ENCODE peak calls at places on chromosomes 3 and 15, in six cellular contexts. One of them, this sample, is unnamed.

GRCh38 chr3:141949972-141950371 is 73.5 kb downstream of the ATP1B3 start:
- ATAC-seq in K562: peak
- ATAC-seq in A549: no peak
- ATAC-seq in upper lobe of left lung: no peak
- ATAC-seq in HepG2: peak
- ATAC-seq in GM12878: no peak
- ATAC-seq in this sample: no peak

GRCh38 chr3:31300802-31301443 is 231.8 kb upstream of the STT3B start:
- ATAC-seq in GM12878: no peak
- ATAC-seq in HepG2: no peak
- ATAC-seq in A549: no peak
- ATAC-seq in upper lobe of left lung: no peak
- ATAC-seq in K562: no peak
- ATAC-seq in this sample: no peak

GRCh38 chr15:63018639-63019038 is 23.9 kb upstream of the TPM1 start:
- ATAC-seq in upper lobe of left lung: no peak
- ATAC-seq in GM12878: no peak
- ATAC-seq in K562: no peak
- ATAC-seq in HepG2: no peak
- ATAC-seq in A549: no peak
- ATAC-seq in this sample: no peak

GRCh38 chr3:55030938-55031337 is 103.1 kb upstream of the LRTM1 start:
- ATAC-seq in HepG2: no peak
- ATAC-seq in upper lobe of left lung: no peak
- ATAC-seq in K562: no peak
- ATAC-seq in A549: no peak
- ATAC-seq in GM12878: no peak
- ATAC-seq in this sample: no peak

GRCh38 chr3:171155122-171155700 is 128.7 kb upstream of the SLC2A2 start:
- ATAC-seq in A549: no peak
- ATAC-seq in HepG2: no peak
- ATAC-seq in K562: no peak
- ATAC-seq in upper lobe of left lung: no peak
- ATAC-seq in GM12878: no peak
- ATAC-seq in this sample: no peak

GRCh38 chr15:26773485-26773877 is 615 bp upstream of the GABRB3 start:
- ATAC-seq in K562: no peak
- ATAC-seq in upper lobe of left lung: no peak
- ATAC-seq in GM12878: no peak
- ATAC-seq in A549: peak
- ATAC-seq in HepG2: peak
- ATAC-seq in this sample: peak

GRCh38 chr3:129919357-129919756 is 25.8 kb upstream of the TMCC1 start:
- ATAC-seq in GM12878: no peak
- ATAC-seq in HepG2: no peak
- ATAC-seq in upper lobe of left lung: no peak
- ATAC-seq in K562: no peak
- ATAC-seq in A549: no peak
- ATAC-seq in this sample: no peak

GRCh38 chr15:63582179-63582578 is 15.0 kb upstream of the FBXL22 start:
- ATAC-seq in A549: no peak
- ATAC-seq in GM12878: peak
- ATAC-seq in K562: no peak
- ATAC-seq in upper lobe of left lung: no peak
- ATAC-seq in HepG2: no peak
- ATAC-seq in this sample: no peak

GRCh38 chr15:78007965-78008886 is 69.3 kb downstream of the TBC1D2B start:
- ATAC-seq in GM12878: no peak
- ATAC-seq in A549: peak
- ATAC-seq in K562: no peak
- ATAC-seq in upper lobe of left lung: peak
- ATAC-seq in HepG2: no peak
- ATAC-seq in this sample: peak

GRCh38 chr3:194784341-194784740 is 98.7 kb downstream of the FAM43A start:
- ATAC-seq in A549: no peak
- ATAC-seq in upper lobe of left lung: no peak
- ATAC-seq in GM12878: no peak
- ATAC-seq in HepG2: no peak
- ATAC-seq in K562: no peak
- ATAC-seq in this sample: no peak

DNA sequence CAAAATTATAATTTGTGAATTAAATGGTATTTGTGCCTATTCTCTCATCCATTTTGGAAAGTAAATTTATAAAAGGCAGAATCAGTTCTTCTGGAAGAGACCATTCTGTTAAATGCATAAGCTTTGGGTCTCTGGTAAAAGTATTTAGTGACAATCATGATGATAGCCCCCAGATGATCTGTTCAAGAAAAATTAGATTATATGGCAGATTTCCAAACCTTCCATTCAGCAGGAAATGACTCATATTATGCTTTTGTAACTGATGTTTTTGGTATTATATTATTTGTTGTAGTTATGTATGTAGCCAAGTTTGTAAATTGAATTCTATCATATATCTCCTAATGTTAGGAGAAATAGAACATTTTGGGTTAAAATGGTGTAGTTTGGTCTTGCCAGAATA is 340.8 kb upstream of the DPH6 start:
- ATAC-seq in A549: no peak
- ATAC-seq in GM12878: no peak
- ATAC-seq in HepG2: no peak
- ATAC-seq in upper lobe of left lung: no peak
- ATAC-seq in K562: no peak
- ATAC-seq in this sample: no peak
- TF ChIP-seq EP300 in A549: no peak
- TF ChIP-seq EP300 in GM12878: no peak
- TF ChIP-seq EP300 in HepG2: no peak
- TF ChIP-seq EP300 in upper lobe of left lung: no peak
- TF ChIP-seq EP300 in K562: no peak
- TF ChIP-seq EP300 in this sample: no peak

GRCh38 chr3:11602886-11603285 is 40.8 kb downstream of the VGLL4 start:
- ATAC-seq in HepG2: no peak
- ATAC-seq in GM12878: peak
- ATAC-seq in upper lobe of left lung: no peak
- ATAC-seq in K562: no peak
- ATAC-seq in A549: no peak
- ATAC-seq in this sample: no peak

GRCh38 chr3:11602441-11602840 is 41.3 kb downstream of the VGLL4 start:
- ATAC-seq in upper lobe of left lung: no peak
- ATAC-seq in GM12878: no peak
- ATAC-seq in HepG2: no peak
- ATAC-seq in K562: no peak
- ATAC-seq in A549: no peak
- ATAC-seq in this sample: no peak

GRCh38 chr3:11601446-11602241 is 42.1 kb downstream of the VGLL4 start:
- ATAC-seq in upper lobe of left lung: no peak
- ATAC-seq in K562: no peak
- ATAC-seq in HepG2: no peak
- ATAC-seq in A549: no peak
- ATAC-seq in GM12878: peak
- ATAC-seq in this sample: no peak

GRCh38 chr3:11603628-11604027 is 40.1 kb downstream of the VGLL4 start:
- ATAC-seq in upper lobe of left lung: peak
- ATAC-seq in A549: no peak
- ATAC-seq in GM12878: no peak
- ATAC-seq in HepG2: no peak
- ATAC-seq in K562: no peak
- ATAC-seq in this sample: peak

DNA sequence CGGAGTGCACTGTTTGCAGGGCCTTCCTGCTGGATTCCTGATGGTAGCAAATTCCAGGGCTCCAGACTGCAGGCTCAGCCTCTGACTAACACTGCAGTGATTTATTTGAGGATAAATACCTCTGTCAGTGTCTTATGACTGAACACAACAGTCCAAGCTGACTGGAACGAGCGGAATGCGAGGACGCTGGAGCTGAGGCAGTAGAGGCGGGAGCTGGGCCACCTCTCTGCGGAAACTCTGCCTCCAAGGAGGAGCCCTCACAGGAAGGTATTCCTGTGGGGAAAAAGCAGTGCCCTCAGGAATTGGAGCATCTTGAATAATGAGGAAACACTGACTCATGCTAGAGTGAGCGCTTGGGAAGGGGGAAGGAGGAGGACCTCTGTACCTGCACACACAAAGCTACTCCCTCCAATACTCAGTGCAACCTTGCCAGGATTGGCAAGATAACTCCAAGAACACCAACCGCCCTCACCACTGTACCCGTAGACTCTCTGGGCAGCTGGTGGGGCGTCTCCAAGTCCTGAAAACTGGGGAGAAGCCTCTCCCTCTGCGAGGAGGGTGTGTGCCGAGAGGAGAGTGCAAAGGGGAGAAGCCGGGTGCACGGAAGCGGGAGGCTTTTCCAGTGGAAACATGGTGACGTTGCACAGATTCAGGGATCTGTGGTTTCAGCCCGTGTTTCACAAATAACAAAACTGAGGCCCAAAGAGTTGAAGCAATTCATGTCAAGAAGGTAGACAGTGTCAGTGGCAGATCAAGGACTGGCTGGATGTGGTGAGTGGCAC is 43.0 kb downstream of the VGLL4 start:
- ATAC-seq in GM12878: no peak
- ATAC-seq in K562: no peak
- ATAC-seq in upper lobe of left lung: peak
- ATAC-seq in HepG2: peak
- ATAC-seq in A549: peak
- ATAC-seq in this sample: peak
- TF ChIP-seq EP300 in GM12878: no peak
- TF ChIP-seq EP300 in K562: no peak
- TF ChIP-seq EP300 in upper lobe of left lung: peak
- TF ChIP-seq EP300 in HepG2: no peak
- TF ChIP-seq EP300 in A549: peak
- TF ChIP-seq EP300 in this sample: no peak

DNA sequence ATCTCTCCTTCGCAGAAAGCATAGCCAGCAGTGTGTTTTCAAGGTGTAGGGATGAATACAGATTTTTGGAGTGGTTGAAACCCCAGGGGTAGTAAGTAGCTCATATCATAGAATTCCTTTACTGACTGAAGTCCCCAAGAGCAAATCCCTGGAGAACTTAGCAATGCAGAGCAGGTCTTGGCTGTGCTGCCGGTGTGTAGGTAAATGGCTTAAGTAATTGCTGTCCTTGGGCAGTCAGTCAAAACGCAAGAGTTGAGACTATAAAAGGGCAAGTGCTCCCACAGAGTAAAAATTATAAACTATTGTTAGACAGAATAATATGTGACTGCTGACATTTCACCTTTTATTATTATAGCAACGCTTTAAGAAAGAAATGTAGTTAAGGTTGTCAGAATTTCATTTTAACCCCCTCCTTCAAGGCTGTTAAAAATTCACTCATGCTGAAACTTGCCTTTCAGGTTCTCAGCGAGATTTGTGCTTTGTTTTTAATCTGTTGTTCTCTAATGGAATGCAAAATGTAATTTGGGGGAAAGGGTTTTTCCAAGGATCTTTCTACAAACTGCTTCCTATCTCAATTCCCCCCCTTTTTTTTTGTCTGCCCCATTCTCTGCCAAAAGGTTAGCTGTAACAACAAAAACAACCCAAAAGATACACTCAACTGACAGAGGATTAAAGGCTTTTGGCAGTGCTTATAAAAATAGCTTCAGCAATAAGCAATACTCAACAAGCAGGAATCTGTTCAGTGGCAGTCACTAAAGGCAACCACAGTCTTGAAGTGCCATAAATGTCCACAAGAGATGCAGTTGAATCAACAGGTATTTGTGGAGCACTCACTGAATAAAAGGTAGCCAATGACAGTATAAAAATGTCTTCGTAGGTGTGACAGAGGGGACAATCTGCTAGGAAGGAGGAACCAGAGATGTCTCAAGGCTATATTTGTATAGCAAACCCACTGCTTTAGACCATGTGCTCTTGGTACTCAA is 105.3 kb downstream of the THRB start:
- ATAC-seq in A549: no peak
- ATAC-seq in K562: no peak
- ATAC-seq in GM12878: no peak
- ATAC-seq in HepG2: no peak
- ATAC-seq in upper lobe of left lung: no peak
- ATAC-seq in this sample: no peak
- TF ChIP-seq EP300 in A549: no peak
- TF ChIP-seq EP300 in K562: no peak
- TF ChIP-seq EP300 in GM12878: no peak
- TF ChIP-seq EP300 in HepG2: no peak
- TF ChIP-seq EP300 in upper lobe of left lung: no peak
- TF ChIP-seq EP300 in this sample: no peak

DNA sequence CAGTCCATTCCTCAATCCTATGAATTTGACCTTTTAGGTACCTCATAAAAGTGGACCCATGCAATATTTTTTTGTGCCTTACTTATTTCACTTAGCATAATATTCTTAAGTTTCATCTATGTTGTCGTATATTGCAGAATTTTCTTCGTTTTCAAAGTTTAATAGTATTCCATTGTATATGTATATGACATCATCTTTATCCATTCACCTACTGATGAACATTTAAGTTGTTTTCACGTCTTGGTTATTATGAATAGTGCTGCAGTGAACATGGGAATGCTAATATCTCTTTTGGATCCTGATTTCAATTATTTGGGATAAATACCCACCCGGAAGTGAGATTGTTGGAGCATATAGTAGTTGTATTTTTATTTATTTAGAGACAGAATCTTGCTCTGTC is 65.1 kb downstream of the AP4E1 start:
- ATAC-seq in K562: no peak
- ATAC-seq in GM12878: no peak
- ATAC-seq in A549: no peak
- ATAC-seq in upper lobe of left lung: no peak
- ATAC-seq in HepG2: no peak
- ATAC-seq in this sample: no peak
- TF ChIP-seq EP300 in K562: no peak
- TF ChIP-seq EP300 in GM12878: no peak
- TF ChIP-seq EP300 in A549: no peak
- TF ChIP-seq EP300 in upper lobe of left lung: no peak
- TF ChIP-seq EP300 in HepG2: no peak
- TF ChIP-seq EP300 in this sample: no peak

DNA sequence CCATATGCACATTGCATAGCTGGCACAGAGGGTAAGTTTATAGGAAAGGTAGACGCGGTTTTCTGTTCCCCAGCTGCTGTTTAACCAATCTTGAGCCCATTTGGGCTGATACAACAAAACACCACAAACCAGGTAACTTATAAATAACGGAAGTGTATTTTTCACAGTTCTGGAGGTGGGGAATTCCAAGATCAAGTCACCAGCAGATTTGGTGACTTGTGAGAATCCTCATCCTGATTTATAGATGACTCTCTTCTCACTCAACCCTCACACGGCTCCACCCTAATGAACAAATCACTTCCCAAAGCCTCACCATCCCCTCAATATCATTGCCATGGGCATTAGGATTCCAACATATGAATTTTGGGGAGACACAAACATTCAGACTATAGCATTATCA is 694.4 kb upstream of the NR2F2 start:
- ATAC-seq in GM12878: peak
- ATAC-seq in A549: no peak
- ATAC-seq in K562: no peak
- ATAC-seq in upper lobe of left lung: no peak
- ATAC-seq in HepG2: no peak
- ATAC-seq in this sample: no peak
- TF ChIP-seq EP300 in GM12878: no peak
- TF ChIP-seq EP300 in A549: no peak
- TF ChIP-seq EP300 in K562: no peak
- TF ChIP-seq EP300 in upper lobe of left lung: no peak
- TF ChIP-seq EP300 in HepG2: no peak
- TF ChIP-seq EP300 in this sample: no peak

GRCh38 chr3:188345223-188345622 is 191.3 kb downstream of the LPP start:
- ATAC-seq in upper lobe of left lung: no peak
- ATAC-seq in K562: no peak
- ATAC-seq in GM12878: no peak
- ATAC-seq in HepG2: no peak
- ATAC-seq in A549: no peak
- ATAC-seq in this sample: no peak
- TF ChIP-seq EP300 in upper lobe of left lung: no peak
- TF ChIP-seq EP300 in K562: no peak
- TF ChIP-seq EP300 in GM12878: no peak
- TF ChIP-seq EP300 in HepG2: no peak
- TF ChIP-seq EP300 in A549: no peak
- TF ChIP-seq EP300 in this sample: no peak

This sample was measured in gastroesophageal sphincter.